ENCODE peak calls at places on chromosomes 13 and 19, in four cellular contexts. K is HepG2, Z is GM12878, P is H1. O is an unnamed sample.

GRCh38 chr19:29952646-29953045 is 10.6 kb downstream of the URI1 start:
- DNase-seq in Z (no peak), K (no peak), P (no peak), O (no peak)

GRCh38 chr19:46958542-46958941 is 61.1 kb upstream of the NPAS1 start:
- DNase-seq in P (no peak), K (peak), Z (no peak), O (no peak)

GRCh38 chr13:94110011-94110410 is 369.5 kb downstream of the DCT start:
- DNase-seq in P (no peak), K (no peak), Z (no peak), O (no peak)

GRCh38 chr13:96086736-96087135 is 3.2 kb upstream of the HS6ST3 start:
- DNase-seq in P (no peak), Z (no peak), K (no peak), O (no peak)

GRCh38 chr19:34409189-34410164 is 5.3 kb downstream of the PDCD2L start:
- DNase-seq in K (no peak), P (no peak), Z (no peak), O (no peak)

GRCh38 chr19:46478356-46478986 is 7.1 kb upstream of the PNMA8A start:
- DNase-seq in P (peak), K (no peak), Z (no peak), O (peak)

GRCh38 chr19:1140272-1140671 is 33.8 kb downstream of the SBNO2 start:
- DNase-seq in K (no peak), P (no peak), Z (no peak), O (no peak)

GRCh38 chr19:40740747-40741146 is 9.5 kb downstream of the ACTMAP start:
- DNase-seq in Z (no peak), K (no peak), P (no peak), O (no peak)

GRCh38 chr19:3281026-3281425 is 56.6 kb downstream of the CELF5 start:
- DNase-seq in Z (no peak), K (no peak), P (no peak), O (no peak)

GRCh38 chr13:30134578-30134977 is 172.8 kb downstream of the KATNAL1 start:
- DNase-seq in P (no peak), K (no peak), Z (no peak), O (no peak)

GRCh38 chr13:33649212-33649917 is 168.6 kb upstream of the RFC3 start:
- DNase-seq in K (peak), P (no peak), Z (no peak), O (no peak)

GRCh38 chr13:22596157-22596863 is 584.5 kb upstream of the SGCG start:
- DNase-seq in K (peak), Z (no peak), P (no peak), O (no peak)
- TF ChIP-seq CBX5 in K (no peak), Z (no peak), P (no peak), O (no peak)

DNA sequence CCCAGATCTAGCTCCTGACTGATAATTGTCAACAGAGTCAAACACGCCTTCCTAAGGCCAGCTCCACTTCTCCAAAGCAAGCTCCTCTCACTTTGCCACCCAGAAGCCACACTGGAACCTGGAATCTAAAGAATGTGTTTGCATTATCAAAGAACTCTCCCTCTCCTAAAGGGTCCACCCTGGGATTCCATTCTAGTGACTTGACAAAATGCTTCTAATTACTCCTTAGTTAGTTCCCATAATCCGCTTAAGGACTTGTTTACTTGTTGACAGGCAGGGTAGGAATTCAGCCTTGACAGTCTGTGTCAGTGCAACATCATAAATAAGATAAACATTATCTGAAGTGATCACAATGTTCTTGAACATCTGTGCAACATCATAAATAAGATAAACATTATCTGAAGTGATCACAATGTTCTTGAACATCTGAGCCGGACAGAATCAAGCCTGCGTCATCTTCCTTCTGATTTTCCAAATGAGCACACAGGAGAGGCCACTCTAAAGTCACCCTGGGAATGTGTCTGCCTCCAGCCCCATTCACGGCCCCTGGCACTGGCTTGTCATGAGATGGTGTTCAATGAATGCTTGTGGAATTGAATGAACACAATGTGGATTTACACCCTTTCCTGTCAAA is 512.1 kb downstream of the IRS2 start:
- DNase-seq in Z (no peak), P (no peak), K (no peak), O (no peak)
- TF ChIP-seq CBX5 in Z (no peak), P (no peak), K (no peak), O (no peak)

GRCh38 chr13:103514188-103514587 is 448.0 kb upstream of the SLC10A2 start:
- DNase-seq in Z (no peak), K (no peak), P (no peak), O (no peak)
- TF ChIP-seq CBX5 in Z (no peak), K (no peak), P (no peak), O (no peak)

DNA sequence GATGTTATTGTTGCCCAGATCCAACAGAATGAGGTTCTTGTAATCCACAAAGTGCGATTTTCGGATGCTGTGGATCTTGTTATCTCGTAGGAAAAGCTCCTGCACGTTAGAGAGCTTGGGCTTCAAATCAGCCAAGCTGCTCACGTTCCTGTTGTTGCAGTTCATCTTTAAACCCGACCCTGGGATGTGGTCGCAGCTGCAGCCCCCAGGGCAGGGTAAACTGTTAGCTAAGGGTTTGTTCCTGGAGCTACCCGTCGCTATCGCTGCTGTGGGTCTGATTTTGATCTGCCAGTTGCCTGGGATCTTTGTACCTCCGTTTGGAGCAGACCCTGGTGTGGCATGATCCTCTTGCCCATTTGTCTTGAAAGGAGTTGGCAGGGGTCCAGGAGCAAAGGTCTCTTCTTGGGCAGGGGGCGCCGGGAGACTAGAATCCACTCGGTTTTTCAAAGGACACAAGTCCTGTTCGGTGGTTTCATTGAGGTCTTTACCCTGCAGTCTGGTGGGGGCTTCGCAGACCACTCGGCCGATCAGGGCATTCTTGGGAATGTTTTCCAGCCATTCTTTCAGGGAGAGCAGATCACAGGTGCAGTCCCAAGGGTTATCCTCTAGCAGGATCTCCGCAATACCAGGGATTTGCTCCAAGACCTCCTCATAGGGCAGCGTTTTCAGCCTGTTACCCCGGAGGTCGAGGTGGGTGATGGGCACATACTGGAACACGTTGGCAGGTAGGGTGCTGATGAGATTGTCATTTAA is 1.8 kb downstream of the SLITRK1 start:
- DNase-seq in Z (no peak), P (peak), K (no peak), O (no peak)
- TF ChIP-seq CBX5 in Z (no peak), P (no peak), K (no peak), O (no peak)

GRCh38 chr19:58569191-58569942 is 3.8 kb downstream of the MZF1 start:
- DNase-seq in K (no peak), P (no peak), Z (no peak), O (no peak)
- TF ChIP-seq CBX5 in K (no peak), P (no peak), Z (no peak), O (no peak)

GRCh38 chr13:112941349-112941748 is 27.7 kb upstream of the MCF2L start:
- DNase-seq in P (no peak), K (no peak), Z (no peak), O (no peak)

GRCh38 chr13:112938680-112939079 is 30.3 kb upstream of the MCF2L start:
- DNase-seq in Z (no peak), K (no peak), P (no peak), O (no peak)

GRCh38 chr13:112943309-112944125 is 25.5 kb upstream of the MCF2L start:
- DNase-seq in P (peak), Z (no peak), K (no peak), O (no peak)

GRCh38 chr13:112940236-112940635 is 28.8 kb upstream of the MCF2L start:
- DNase-seq in P (no peak), K (no peak), Z (no peak), O (no peak)

DNA sequence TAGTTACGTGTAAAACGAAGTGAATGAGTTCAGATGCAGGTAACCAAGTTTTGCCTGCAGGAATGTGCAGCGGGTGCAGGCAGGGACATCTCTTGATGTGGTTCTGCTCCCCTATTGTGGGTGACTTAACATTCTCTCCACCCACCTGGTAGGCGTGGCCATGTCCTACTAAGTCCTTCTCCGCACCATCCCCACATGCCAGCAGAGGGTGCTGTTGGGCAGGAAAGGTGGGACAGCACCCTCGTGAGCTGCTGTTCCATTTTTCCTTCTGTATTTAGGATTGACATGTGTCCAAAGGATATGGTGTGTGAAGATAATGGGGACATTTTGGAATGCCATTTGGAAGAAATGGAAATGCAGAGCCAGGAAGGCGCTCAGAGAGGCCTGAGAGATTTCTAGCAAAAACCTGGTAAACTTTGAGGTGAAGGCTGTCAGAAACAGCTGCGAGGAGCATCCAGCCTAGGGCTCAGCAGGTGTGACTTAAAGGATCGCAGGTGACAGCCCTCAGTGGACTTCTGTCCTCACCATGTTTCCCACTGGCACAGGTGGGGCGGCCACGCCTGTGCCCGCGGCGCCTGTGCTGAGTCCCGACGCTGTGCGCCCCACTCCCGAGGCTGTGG is 26.2 kb upstream of the MCF2L start:
- DNase-seq in K (peak), P (peak), Z (peak), O (peak)
- TF ChIP-seq CBX5 in K (peak), P (no peak), Z (no peak), O (no peak)

GRCh38 chr13:50168803-50169202 is 153.6 kb downstream of the KCNRG start:
- DNase-seq in K (no peak), P (no peak), Z (no peak), O (no peak)
- TF ChIP-seq CBX5 in K (no peak), P (no peak), Z (no peak), O (no peak)

GRCh38 chr19:12611361-12611699 is 610 bp downstream of the ZNF791 start:
- DNase-seq in K (peak), P (peak), Z (no peak), O (peak)
- TF ChIP-seq CBX5 in K (no peak), P (no peak), Z (no peak), O (no peak)